ENCODE peak calls at places on chromosome 4, in eight cellular contexts. Z, N, H, C, T, S, A and M are unnamed samples.
A peak's percentile ranks its signal among the peaks of the same experiment; 100 is the strongest.

GRCh38 chr4:127730142-127730913 is at the start of gene SLC25A31:
- DNase-seq in Z (no peak), N (no peak), H (no peak), C (no peak), T (no peak), S (no peak), A (no peak), M (no peak)

GRCh38 chr4:157221895-157222763 is 1.6 kb downstream of the GRIA2 start:
- DNase-seq in Z (no peak), N (no peak), H (no peak), C (peak; percentile 66), T (no peak), S (no peak), A (no peak), M (peak; percentile 15)

GRCh38 chr4:102493794-102494193 is 7.4 kb upstream of the NFKB1 start:
- DNase-seq in Z (no peak), N (no peak), H (no peak), C (no peak), T (no peak), S (no peak), A (no peak), M (no peak)

GRCh38 chr4:24137963-24138601 is 248.2 kb upstream of the PPARGC1A start:
- DNase-seq in Z (no peak), N (no peak), H (no peak), C (no peak), T (no peak), S (no peak), A (no peak), M (no peak)

GRCh38 chr4:18691431-18692200 is 670.1 kb upstream of the LCORL start:
- DNase-seq in Z (no peak), N (no peak), H (no peak), C (no peak), T (no peak), S (no peak), A (no peak), M (no peak)

GRCh38 chr4:78213218-78213617 is 156.1 kb downstream of the FRAS1 start:
- DNase-seq in Z (no peak), N (no peak), H (no peak), C (no peak), T (no peak), S (no peak), A (no peak), M (no peak)

GRCh38 chr4:30619679-30620078 is 100.5 kb upstream of the PCDH7 start:
- DNase-seq in Z (no peak), N (no peak), H (no peak), C (no peak), T (no peak), S (no peak), A (no peak), M (no peak)

GRCh38 chr4:7621252-7621651 is 186.5 kb upstream of the PSAPL1 start:
- DNase-seq in Z (no peak), N (no peak), H (no peak), C (no peak), T (no peak), S (no peak), A (no peak), M (no peak)

GRCh38 chr4:181968371-181968770 is 274.8 kb upstream of the TENM3 start:
- DNase-seq in Z (no peak), N (peak; percentile 41), H (no peak), C (no peak), T (no peak), S (no peak), A (peak; percentile 80), M (no peak)

GRCh38 chr4:119525771-119526712 is 102.6 kb downstream of the PDE5A start:
- DNase-seq in Z (no peak), N (no peak), H (no peak), C (no peak), T (no peak), S (no peak), A (peak; percentile 25), M (no peak)

GRCh38 chr4:86840858-86841257 is 8.3 kb downstream of the SLC10A6 start:
- DNase-seq in Z (no peak), N (no peak), H (no peak), C (no peak), T (no peak), S (no peak), A (no peak), M (no peak)

GRCh38 chr4:100169796-100170485 is 20.3 kb downstream of the DDIT4L start:
- DNase-seq in Z (no peak), N (no peak), H (no peak), C (no peak), T (no peak), S (no peak), A (no peak), M (no peak)

GRCh38 chr4:1310031-1310795 is 20.5 kb downstream of the MAEA start:
- DNase-seq in Z (no peak), N (no peak), H (no peak), C (no peak), T (no peak), S (no peak), A (no peak), M (no peak)

GRCh38 chr4:158770671-158771070 is 1.8 kb downstream of the FNIP2 start:
- DNase-seq in Z (no peak), N (no peak), H (no peak), C (no peak), T (no peak), S (no peak), A (no peak), M (no peak)

GRCh38 chr4:142088906-142089305 is 452.5 kb downstream of the IL15 start:
- DNase-seq in Z (no peak), N (no peak), H (no peak), C (no peak), T (no peak), S (no peak), A (peak; percentile 88), M (no peak)

GRCh38 chr4:26330186-26330787 is 9.5 kb downstream of the RBPJ start:
- DNase-seq in Z (peak; percentile 20), N (no peak), H (no peak), C (no peak), T (no peak), S (no peak), A (peak; percentile 65), M (peak; percentile 35)

GRCh38 chr4:73801692-73802091 is 34.8 kb upstream of the CXCL6 start:
- DNase-seq in Z (no peak), N (no peak), H (no peak), C (no peak), T (no peak), S (no peak), A (no peak), M (no peak)

GRCh38 chr4:2060578-2061207 is 1.6 kb downstream of the NAT8L start:
- DNase-seq in Z (no peak), N (no peak), H (no peak), C (no peak), T (no peak), S (no peak), A (no peak), M (no peak)

GRCh38 chr4:152894673-152895072 is 41.5 kb upstream of the FHDC1 start:
- DNase-seq in Z (no peak), N (peak; percentile 31), H (peak; percentile 3), C (no peak), T (no peak), S (no peak), A (peak; percentile 65), M (no peak)

GRCh38 chr4:127214936-127215335 is 417.8 kb upstream of the INTU start:
- DNase-seq in Z (no peak), N (no peak), H (peak; percentile 35), C (no peak), T (no peak), S (no peak), A (no peak), M (no peak)

GRCh38 chr4:152950402-152951274 is 14.5 kb downstream of the FHDC1 start:
- DNase-seq in Z (no peak), N (no peak), H (no peak), C (no peak), T (no peak), S (no peak), A (no peak), M (no peak)